ENCODE peak calls at places on chromosomes 12 and 14, in four cellular contexts. N is CD4-positive, alpha-beta T cell; P is mucosa of descending colon; W is fibroblast of the aortic adventitia. I is an unnamed sample.

GRCh38 chr12:66160704-66161103 is 9.1 kb downstream of the TMBIM4 start:
- DNase-seq in N (no peak), P (peak; percentile 51), W (no peak), I (no peak)

GRCh38 chr14:69647216-69647615 is 35.8 kb downstream of the SUSD6 start:
- DNase-seq in N (no peak), P (no peak), W (no peak), I (no peak)

GRCh38 chr12:82874935-82875334 is 188.2 kb downstream of the TMTC2 start:
- DNase-seq in N (no peak), P (no peak), W (peak; percentile 51), I (no peak)

GRCh38 chr12:127401536-127401935 is 865.4 kb upstream of the TMEM132C start:
- DNase-seq in N (no peak), P (no peak), W (no peak), I (no peak)

GRCh38 chr14:80356413-80356812 is 145.1 kb upstream of the DIO2 start:
- DNase-seq in N (no peak), P (no peak), W (peak; percentile 47), I (no peak)

GRCh38 chr12:128008341-128008740 is 258.6 kb upstream of the TMEM132C start:
- DNase-seq in N (no peak), P (no peak), W (peak; percentile 54), I (no peak)

GRCh38 chr12:89370850-89371249 is 18.5 kb upstream of the DUSP6 start:
- DNase-seq in N (no peak), P (no peak), W (peak; percentile 80), I (no peak)

GRCh38 chr14:92625213-92625612 is 111.6 kb downstream of the RIN3 start:
- DNase-seq in N (no peak), P (no peak), W (peak; percentile 95), I (no peak)

GRCh38 chr14:95252219-95252618 is 67.5 kb downstream of the CLMN start:
- DNase-seq in N (no peak), P (no peak), W (no peak), I (no peak)

GRCh38 chr12:57584690-57585089 is 6.3 kb upstream of the PIP4K2C start:
- DNase-seq in N (no peak), P (no peak), W (no peak), I (no peak)

GRCh38 chr12:4137441-4137840 is 136.1 kb upstream of the CCND2 start:
- DNase-seq in N (no peak), P (no peak), W (no peak), I (no peak)

GRCh38 chr12:104975621-104976343 is 10.3 kb upstream of the NOPCHAP1 start:
- DNase-seq in N (no peak), P (no peak), W (peak; percentile 42), I (no peak)

DNA sequence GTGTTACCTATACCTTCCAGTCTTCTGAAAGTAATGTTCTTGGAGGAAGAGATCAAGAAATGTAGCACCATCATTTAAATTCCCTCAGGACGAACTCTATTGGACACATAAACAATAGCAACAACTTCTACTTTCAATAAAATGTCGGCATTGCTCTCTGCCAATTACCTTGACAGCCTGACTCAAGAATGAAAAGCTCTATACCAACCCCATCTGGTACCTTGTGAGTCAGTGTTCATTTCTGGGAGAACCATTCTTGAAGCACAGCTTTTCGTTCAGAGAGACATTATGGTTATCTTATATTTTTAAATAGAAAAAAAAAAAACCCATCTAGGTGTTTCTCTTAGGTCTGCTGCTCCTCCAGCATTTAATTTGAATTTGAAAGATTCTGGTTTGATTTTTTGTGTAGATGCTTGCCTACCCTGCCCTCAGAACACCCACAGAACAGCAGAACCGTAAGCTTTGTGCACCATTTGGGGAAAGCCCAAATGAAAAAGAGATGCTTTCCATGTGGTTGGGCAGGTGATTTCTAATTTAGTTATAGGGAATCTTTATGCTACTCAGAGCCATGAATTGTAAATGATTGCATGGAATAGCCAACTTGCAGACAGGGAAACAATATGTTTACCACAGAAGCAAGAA is 156.0 kb downstream of the SAMD4A start:
- DNase-seq in N (no peak), P (no peak), W (peak; percentile 45), I (no peak)
- TF ChIP-seq CTCF in N (no peak), P (no peak), W (peak; percentile 37), I (peak; percentile 34)

GRCh38 chr14:104972301-104973211 is 5.6 kb downstream of the AHNAK2 start:
- DNase-seq in N (no peak), P (peak; percentile 83), W (peak; percentile 85), I (no peak)
- TF ChIP-seq CTCF in N (no peak), P (no peak), W (peak; percentile 30), I (no peak)

DNA sequence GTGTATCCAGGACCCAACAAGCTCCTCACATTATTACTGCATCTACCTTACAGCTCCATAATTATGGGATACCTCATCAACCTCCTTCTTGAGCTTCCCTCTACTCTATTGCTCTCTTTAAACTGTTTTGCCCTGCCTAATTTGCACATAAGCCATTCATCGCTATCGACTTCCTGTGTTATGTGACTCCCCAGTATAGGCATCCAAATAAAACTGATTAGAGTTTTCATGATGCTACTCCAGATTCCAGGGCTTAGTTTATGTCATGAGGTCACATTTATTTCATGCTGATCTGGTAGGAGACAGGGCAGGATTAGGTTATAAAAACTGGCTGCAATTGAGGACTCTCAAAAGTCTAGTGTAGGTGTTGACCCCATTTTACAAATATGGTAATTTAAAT is 569.9 kb upstream of the MGAT4C start:
- DNase-seq in N (no peak), P (no peak), W (no peak), I (no peak)
- TF ChIP-seq CTCF in N (no peak), P (no peak), W (no peak), I (no peak)

GRCh38 chr12:71356569-71356968 is 83.0 kb upstream of the LGR5 start:
- DNase-seq in N (no peak), P (no peak), W (peak; percentile 25), I (no peak)

GRCh38 chr12:71353607-71354006 is 86.0 kb upstream of the LGR5 start:
- DNase-seq in N (no peak), P (no peak), W (no peak), I (no peak)

GRCh38 chr12:71349950-71350349 is 89.6 kb upstream of the LGR5 start:
- DNase-seq in N (no peak), P (no peak), W (no peak), I (no peak)

GRCh38 chr12:71360013-71360412 is 79.6 kb upstream of the LGR5 start:
- DNase-seq in N (no peak), P (no peak), W (no peak), I (no peak)

DNA sequence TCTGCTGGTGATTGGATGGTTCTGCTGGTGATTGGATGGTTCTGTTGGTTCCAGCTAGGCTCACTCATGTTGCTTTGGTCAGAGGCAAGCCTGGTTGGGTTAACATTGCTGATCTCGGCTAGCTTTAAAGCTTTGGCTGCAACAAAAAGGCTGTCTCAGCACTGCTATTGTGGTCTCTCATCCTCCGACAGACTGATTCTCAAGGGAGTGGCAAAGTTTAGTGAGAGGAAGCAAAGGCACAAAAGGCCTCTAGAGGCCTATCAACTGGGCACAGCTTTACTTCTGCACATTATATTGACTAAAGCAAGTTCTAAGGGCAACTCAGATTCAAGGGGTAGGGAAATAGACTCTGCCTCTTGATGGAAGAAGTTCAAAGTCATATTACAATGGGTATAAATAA is 84.7 kb upstream of the LGR5 start:
- DNase-seq in N (no peak), P (no peak), W (no peak), I (no peak)
- TF ChIP-seq CTCF in N (no peak), P (no peak), W (no peak), I (no peak)

DNA sequence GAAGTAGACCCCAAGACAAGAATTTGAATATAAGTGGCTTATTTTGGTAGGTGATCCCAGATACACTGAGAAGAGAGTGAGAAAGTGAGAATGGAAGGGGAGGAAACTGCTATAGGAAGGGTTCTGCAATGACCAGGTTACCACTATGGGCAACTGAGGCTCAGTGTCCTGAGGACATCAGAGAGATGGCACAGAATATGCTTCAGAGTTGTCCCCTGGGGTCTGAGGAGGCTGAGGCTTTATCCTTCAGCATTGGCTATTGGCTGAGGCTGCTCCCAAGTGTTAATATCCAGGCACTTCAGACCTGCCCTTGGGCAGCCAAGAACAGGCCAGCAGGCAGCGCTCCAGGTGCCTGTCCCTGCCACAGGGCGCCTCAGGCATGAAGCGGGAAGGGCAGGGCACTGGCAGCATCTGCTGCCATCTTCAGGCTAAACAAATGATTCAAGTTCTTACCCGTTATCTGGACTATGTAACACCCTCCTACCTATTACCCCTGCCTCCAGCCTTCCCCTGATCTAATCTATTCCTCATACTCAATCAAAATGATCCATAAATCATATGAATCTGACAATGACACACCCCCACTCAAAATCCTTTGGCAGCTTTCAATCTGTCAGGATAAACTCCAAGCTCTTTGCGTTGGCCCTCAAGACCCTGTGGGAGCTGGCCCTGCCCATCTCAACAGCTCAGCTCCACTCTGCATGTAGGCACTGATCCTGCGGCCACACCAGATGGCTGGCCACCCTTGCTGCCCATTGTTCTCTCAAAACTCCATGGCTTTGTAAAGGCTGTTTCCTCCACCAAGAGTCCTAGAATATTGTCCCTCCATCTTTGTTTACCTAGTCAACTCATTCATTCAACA is 42.4 kb downstream of the CKAP4 start:
- DNase-seq in N (no peak), P (no peak), W (no peak), I (no peak)
- TF ChIP-seq CTCF in N (no peak), P (no peak), W (peak; percentile 10), I (no peak)

DNA sequence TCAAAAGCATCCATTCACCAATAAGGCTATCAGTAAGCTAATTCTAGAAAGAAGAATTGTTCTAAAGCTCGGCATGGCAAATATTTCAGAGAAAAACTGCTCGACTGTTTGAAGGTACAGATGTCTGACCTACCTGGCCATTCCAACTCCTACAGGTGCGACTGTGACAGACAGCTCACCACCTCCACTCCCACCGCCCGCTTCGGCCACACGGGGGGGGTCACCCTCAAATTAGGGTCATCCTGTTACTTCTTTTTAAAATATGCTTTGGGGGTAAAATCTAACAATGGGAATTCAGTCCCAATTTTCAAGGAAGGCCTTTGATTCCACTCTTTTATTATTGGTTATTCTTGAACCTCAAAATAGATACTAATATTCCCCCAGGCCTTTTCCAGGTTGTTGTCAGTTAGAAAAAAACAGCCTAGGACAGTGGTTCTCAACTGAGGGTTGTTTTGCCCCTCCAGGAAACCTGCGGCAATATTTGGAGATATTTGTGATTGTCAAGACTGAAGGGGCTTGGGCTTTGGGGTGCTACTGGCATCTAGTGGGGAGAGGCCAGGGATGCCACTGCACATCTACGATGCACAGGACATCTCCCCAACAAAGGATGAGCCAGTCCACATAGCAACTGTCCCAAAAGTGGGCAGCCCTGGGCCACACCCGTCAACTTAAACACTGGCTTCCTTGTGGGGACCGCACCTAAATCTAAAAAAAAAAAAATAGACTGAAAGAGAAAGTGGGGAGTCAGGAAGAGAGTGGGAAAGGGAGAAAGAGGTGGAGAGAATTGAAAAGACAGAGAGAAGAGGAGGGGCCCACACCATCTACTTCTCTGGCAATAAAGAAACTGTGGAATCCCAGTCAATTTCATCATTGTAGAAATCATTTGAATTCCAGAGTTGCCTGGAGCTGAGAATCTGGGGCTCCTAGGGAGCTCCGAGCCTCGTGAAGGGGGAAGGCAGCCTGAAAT is 81.0 kb downstream of the BCL11B start:
- DNase-seq in N (no peak), P (no peak), W (no peak), I (no peak)
- TF ChIP-seq CTCF in N (peak; percentile 35), P (no peak), W (no peak), I (no peak)

GRCh38 chr14:34539407-34540180 is at the start of gene EAPP:
- DNase-seq in N (peak; percentile 91), P (peak; percentile 99), W (peak; percentile 95), I (peak; percentile 94)
- TF ChIP-seq CTCF in N (no peak), P (no peak), W (no peak), I (no peak)

I was measured in nephron progenitor cell.